ENCODE peak calls at places on chromosomes 7 and 10, in four cellular contexts. Q is GM23248; C is stimulated activated CD8-positive, alpha-beta memory T cell treated with anti-CD3 and anti-CD28 coated beads, Interleukin-4, amount 100 ng/mL, for 1 hour; J is cardiac muscle cell. Z is an unnamed sample.

GRCh38 chr10:68992721-68993440 is 4.3 kb downstream of the KIFBP start:
- DNase-seq in Q (peak), C (no peak), J (peak), Z (no peak)

GRCh38 chr10:94500063-94500462 is 45.5 kb upstream of the HELLS start:
- DNase-seq in Q (peak), J (peak), C (no peak), Z (no peak)

GRCh38 chr10:16853201-16853600 is 36.0 kb upstream of the RSU1 start:
- DNase-seq in Q (peak), C (no peak), J (peak), Z (no peak)

GRCh38 chr7:79293655-79294142 is 159.8 kb downstream of the MAGI2 start:
- DNase-seq in J (peak), Q (no peak), C (no peak), Z (no peak)

GRCh38 chr10:102714621-102715455 is at the start of gene SFXN2:
- DNase-seq in Q (peak), J (no peak), C (no peak), Z (no peak)

GRCh38 chr10:132401396-132402168 is 4.6 kb downstream of the PWWP2B start:
- DNase-seq in C (no peak), J (no peak), Q (no peak), Z (no peak)

GRCh38 chr10:89185658-89186057 is 21.5 kb downstream of the CH25H start:
- DNase-seq in Q (no peak), J (no peak), C (no peak), Z (no peak)

GRCh38 chr7:8284606-8285005 is 22.6 kb upstream of the ICA1 start:
- DNase-seq in J (no peak), C (no peak), Q (no peak), Z (no peak)

GRCh38 chr7:97307521-97308108 is 190.1 kb downstream of the SDHAF3 start:
- DNase-seq in C (no peak), Q (no peak), J (no peak), Z (no peak)

GRCh38 chr10:114242235-114242634 is 3.2 kb downstream of the VWA2 start:
- DNase-seq in C (no peak), J (no peak), Q (no peak), Z (no peak)

GRCh38 chr7:155017834-155018233 is 14.9 kb upstream of the PAXIP1 start:
- DNase-seq in J (no peak), Q (no peak), C (no peak), Z (no peak)

GRCh38 chr10:97612386-97612785 is 20.9 kb downstream of the MORN4 start:
- DNase-seq in J (peak), Q (peak), C (no peak), Z (no peak)